ENCODE peak calls at places on chromosomes 3 and 15, in five cellular contexts. One of them, this sample, is unnamed.

GRCh38 chr15:89360294-89360971 is 25.8 kb upstream of the POLG start:
- DNase-seq in SJSA1: no peak
- DNase-seq in tibial nerve: no peak
- DNase-seq in HT-29: no peak
- DNase-seq in GM20000: no peak
- DNase-seq in this sample: no peak

GRCh38 chr15:89836255-89837133 is 21.8 kb upstream of the ANPEP start:
- DNase-seq in SJSA1: peak
- DNase-seq in tibial nerve: no peak
- DNase-seq in HT-29: no peak
- DNase-seq in GM20000: no peak
- DNase-seq in this sample: no peak

GRCh38 chr15:37061996-37062395 is 38.4 kb downstream of the MEIS2 start:
- DNase-seq in SJSA1: no peak
- DNase-seq in tibial nerve: no peak
- DNase-seq in HT-29: peak
- DNase-seq in GM20000: no peak
- DNase-seq in this sample: no peak

GRCh38 chr3:16067837-16068471 is 106.5 kb upstream of the GALNT15 start:
- DNase-seq in SJSA1: peak
- DNase-seq in tibial nerve: no peak
- DNase-seq in HT-29: no peak
- DNase-seq in GM20000: no peak
- DNase-seq in this sample: no peak

GRCh38 chr3:189340680-189341460 is 169.1 kb downstream of the TPRG1 start:
- DNase-seq in SJSA1: no peak
- DNase-seq in tibial nerve: no peak
- DNase-seq in HT-29: no peak
- DNase-seq in GM20000: no peak
- DNase-seq in this sample: no peak

GRCh38 chr15:29925227-29926082 is 103.2 kb upstream of the TJP1 start:
- DNase-seq in SJSA1: peak
- DNase-seq in tibial nerve: peak
- DNase-seq in HT-29: peak
- DNase-seq in GM20000: peak
- DNase-seq in this sample: no peak

GRCh38 chr3:53147161-53147902 is 13.7 kb upstream of the PRKCD start:
- DNase-seq in SJSA1: no peak
- DNase-seq in tibial nerve: no peak
- DNase-seq in HT-29: no peak
- DNase-seq in GM20000: no peak
- DNase-seq in this sample: no peak

GRCh38 chr3:28186748-28187147 is 54.7 kb upstream of the CMC1 start:
- DNase-seq in SJSA1: no peak
- DNase-seq in tibial nerve: no peak
- DNase-seq in HT-29: no peak
- DNase-seq in GM20000: no peak
- DNase-seq in this sample: no peak

GRCh38 chr15:58066042-58066867 is 744 bp upstream of the ALDH1A2 start:
- DNase-seq in SJSA1: peak
- DNase-seq in tibial nerve: peak
- DNase-seq in HT-29: no peak
- DNase-seq in GM20000: peak
- DNase-seq in this sample: peak

GRCh38 chr3:152258448-152259302 is 10.1 kb upstream of the MBNL1 start:
- DNase-seq in SJSA1: peak
- DNase-seq in tibial nerve: no peak
- DNase-seq in HT-29: peak
- DNase-seq in GM20000: no peak
- DNase-seq in this sample: no peak

GRCh38 chr3:105173972-105174371 is 192.7 kb upstream of the ALCAM start:
- DNase-seq in SJSA1: no peak
- DNase-seq in tibial nerve: no peak
- DNase-seq in HT-29: no peak
- DNase-seq in GM20000: no peak
- DNase-seq in this sample: no peak

GRCh38 chr3:98573231-98573728 is 20.1 kb downstream of the CPOX start:
- DNase-seq in SJSA1: peak
- DNase-seq in tibial nerve: no peak
- DNase-seq in HT-29: peak
- DNase-seq in GM20000: no peak
- DNase-seq in this sample: no peak

GRCh38 chr15:25345943-25346342 is 92.9 kb downstream of the UBE3A start:
- DNase-seq in SJSA1: no peak
- DNase-seq in tibial nerve: peak
- DNase-seq in HT-29: no peak
- DNase-seq in GM20000: no peak
- DNase-seq in this sample: peak

GRCh38 chr3:16336876-16337275 is 71.9 kb downstream of the OXNAD1 start:
- DNase-seq in SJSA1: no peak
- DNase-seq in tibial nerve: no peak
- DNase-seq in HT-29: no peak
- DNase-seq in GM20000: no peak
- DNase-seq in this sample: no peak

GRCh38 chr15:57591822-57592367 is at the start of gene MYZAP:
- DNase-seq in SJSA1: no peak
- DNase-seq in tibial nerve: no peak
- DNase-seq in HT-29: peak
- DNase-seq in GM20000: peak
- DNase-seq in this sample: no peak

GRCh38 chr3:40016391-40016790 is 207.0 kb downstream of the MYRIP start:
- DNase-seq in SJSA1: no peak
- DNase-seq in tibial nerve: no peak
- DNase-seq in HT-29: no peak
- DNase-seq in GM20000: no peak
- DNase-seq in this sample: no peak

GRCh38 chr15:98903377-98904018 is 104.1 kb downstream of the PGPEP1L start:
- DNase-seq in SJSA1: peak
- DNase-seq in tibial nerve: no peak
- DNase-seq in HT-29: no peak
- DNase-seq in GM20000: no peak
- DNase-seq in this sample: no peak

GRCh38 chr15:84955089-84955848 is 26.4 kb upstream of the PDE8A start:
- DNase-seq in SJSA1: peak
- DNase-seq in tibial nerve: peak
- DNase-seq in HT-29: peak
- DNase-seq in GM20000: peak
- DNase-seq in this sample: peak

GRCh38 chr3:67044295-67044694 is 46.2 kb downstream of the KBTBD8 start:
- DNase-seq in SJSA1: no peak
- DNase-seq in tibial nerve: no peak
- DNase-seq in HT-29: no peak
- DNase-seq in GM20000: no peak
- DNase-seq in this sample: no peak

GRCh38 chr3:194939949-194940770 is 254.5 kb downstream of the FAM43A start:
- DNase-seq in SJSA1: no peak
- DNase-seq in tibial nerve: peak
- DNase-seq in HT-29: no peak
- DNase-seq in GM20000: no peak
- DNase-seq in this sample: no peak

This sample was measured in breast epithelium.